ENCODE peak calls at places on chromosomes 3 and 15, in four cellular contexts. D is IMR-90, C is adrenal gland, U is bronchial epithelial cell. X is an unnamed sample.

GRCh38 chr15:100681335-100681746 is 79.0 kb downstream of the ASB7 start:
- DNase-seq in C (peak), U (no peak), D (no peak), X (no peak)

GRCh38 chr15:92693922-92694331 is 38.4 kb upstream of the FAM174B start:
- DNase-seq in U (peak), C (no peak), D (peak), X (peak)

GRCh38 chr3:194447657-194448056 is 39.1 kb downstream of the ATP13A3 start:
- DNase-seq in C (no peak), U (no peak), D (no peak), X (no peak)

GRCh38 chr3:135159848-135160247 is 364.8 kb downstream of the EPHB1 start:
- DNase-seq in C (no peak), D (no peak), U (no peak), X (no peak)

GRCh38 chr3:77655421-77655820 is 615.5 kb downstream of the ROBO2 start:
- DNase-seq in C (no peak), D (no peak), U (no peak), X (no peak)

GRCh38 chr15:70195808-70196304 is 98.1 kb upstream of the TLE3 start:
- DNase-seq in C (peak), U (peak), D (peak), X (peak)

GRCh38 chr15:80404057-80404718 is at the start of gene ARNT2:
- DNase-seq in C (no peak), U (no peak), D (peak), X (no peak)

GRCh38 chr3:157129782-157130137 is 30.2 kb downstream of the CCNL1 start:
- DNase-seq in U (no peak), C (no peak), D (no peak), X (no peak)

GRCh38 chr3:139329364-139329850 is 14.4 kb upstream of the MRPS22 start:
- DNase-seq in D (peak), C (peak), U (peak), X (peak)

GRCh38 chr3:187465503-187465902 is 97.3 kb downstream of the RTP4 start:
- DNase-seq in U (no peak), C (no peak), D (no peak), X (no peak)

GRCh38 chr3:28171962-28172361 is 69.5 kb upstream of the CMC1 start:
- DNase-seq in U (no peak), D (peak), C (no peak), X (no peak)

GRCh38 chr3:164040991-164041390 is 1037.3 kb downstream of the SI start:
- DNase-seq in D (no peak), C (no peak), U (no peak), X (no peak)

GRCh38 chr15:41796457-41796856 is 22.2 kb downstream of the MAPKBP1 start:
- DNase-seq in U (peak), D (peak), C (no peak), X (peak)

GRCh38 chr3:50637945-50638344 is 21.0 kb downstream of the MAPKAPK3 start:
- DNase-seq in C (no peak), U (no peak), D (no peak), X (no peak)

GRCh38 chr3:172341482-172342059 is 106.7 kb downstream of the GHSR start:
- DNase-seq in D (peak), U (peak), C (no peak), X (peak)

GRCh38 chr3:160450846-160451245 is 1.3 kb upstream of the TRIM59 start:
- DNase-seq in C (no peak), U (no peak), D (peak), X (peak)

GRCh38 chr3:11509175-11510000 is 134.3 kb downstream of the VGLL4 start:
- DNase-seq in C (peak), U (peak), D (peak), X (peak)

GRCh38 chr15:29571728-29572454 is 250.4 kb downstream of the TJP1 start:
- DNase-seq in C (peak), D (no peak), U (no peak), X (peak)

GRCh38 chr3:73508330-73508954 is 116.3 kb downstream of the PDZRN3 start:
- DNase-seq in D (peak), U (peak), C (peak), X (peak)

GRCh38 chr3:188685789-188686188 is 486.0 kb upstream of the TPRG1 start:
- DNase-seq in D (no peak), U (peak), C (no peak), X (no peak)

GRCh38 chr3:190692256-190692655 is 170.2 kb downstream of the GMNC start:
- DNase-seq in D (no peak), U (peak), C (no peak), X (no peak)

GRCh38 chr3:157081681-157082210 is 78.2 kb downstream of the CCNL1 start:
- DNase-seq in U (peak), D (peak), C (peak), X (peak)

GRCh38 chr3:148077318-148077923 is 620.3 kb upstream of the AGTR1 start:
- DNase-seq in D (peak), U (peak), C (no peak), X (peak)
- TF ChIP-seq CTCF in D (peak), U (peak), C (peak), X (peak)

GRCh38 chr3:120147072-120147871 is 53.0 kb upstream of the GSK3B start:
- DNase-seq in U (peak), C (no peak), D (no peak), X (no peak)
- TF ChIP-seq CTCF in U (peak), C (no peak), D (no peak), X (no peak)

GRCh38 chr3:133662256-133662773 is 574 bp upstream of the TOPBP1 start:
- DNase-seq in D (peak), C (no peak), U (peak), X (peak)
- TF ChIP-seq CTCF in D (no peak), C (no peak), U (peak), X (peak)

GRCh38 chr3:8767667-8768363 is 1.6 kb downstream of the OXTR start:
- DNase-seq in C (no peak), D (no peak), U (peak), X (no peak)
- TF ChIP-seq CTCF in C (no peak), D (no peak), U (peak), X (peak)

GRCh38 chr3:79003994-79004393 is 763.8 kb downstream of the ROBO1 start:
- DNase-seq in D (no peak), C (no peak), U (no peak), X (no peak)
- TF ChIP-seq CTCF in D (no peak), C (peak), U (no peak), X (peak)

GRCh38 chr15:35689266-35689665 is 143.3 kb upstream of the DPH6 start:
- DNase-seq in C (no peak), D (no peak), U (no peak), X (no peak)
- TF ChIP-seq CTCF in C (no peak), D (no peak), U (no peak), X (no peak)

DNA sequence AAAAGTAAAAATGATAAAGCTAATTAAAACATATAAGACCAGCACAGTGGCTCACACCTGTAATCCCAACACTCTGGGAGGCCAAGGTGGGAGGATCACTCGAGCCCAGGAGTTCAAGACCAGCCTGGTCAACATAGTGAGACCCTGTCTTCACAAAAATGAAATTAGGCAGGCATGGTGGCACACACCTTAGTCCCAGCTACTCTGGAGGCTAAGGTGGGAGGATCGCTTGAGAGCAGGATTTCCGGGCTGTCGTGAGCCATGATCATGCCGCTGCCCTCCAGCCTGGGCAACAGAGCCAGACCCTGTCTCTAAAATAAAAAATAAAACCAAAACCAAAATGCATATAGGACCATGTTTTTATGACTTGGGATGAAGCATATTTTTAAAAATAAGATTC is 4.8 kb upstream of the PRSS50 start:
- DNase-seq in C (no peak), D (no peak), U (no peak), X (no peak)
- TF ChIP-seq CTCF in C (no peak), D (no peak), U (no peak), X (no peak)

GRCh38 chr3:17176757-17177156 is 292.0 kb downstream of the PLCL2 start:
- DNase-seq in U (no peak), C (no peak), D (no peak), X (no peak)
- TF ChIP-seq CTCF in U (no peak), C (no peak), D (no peak), X (no peak)

GRCh38 chr3:151688571-151688970 is 45.2 kb upstream of the AADACL2 start:
- DNase-seq in D (no peak), C (no peak), U (no peak), X (no peak)

GRCh38 chr3:151690645-151691044 is 43.1 kb upstream of the AADACL2 start:
- DNase-seq in D (no peak), C (no peak), U (no peak), X (no peak)

GRCh38 chr3:151684104-151684503 is 49.6 kb upstream of the AADACL2 start:
- DNase-seq in C (no peak), D (no peak), U (no peak), X (no peak)

GRCh38 chr3:151686257-151686656 is 47.5 kb upstream of the AADACL2 start:
- DNase-seq in C (no peak), U (peak), D (no peak), X (no peak)
- TF ChIP-seq CTCF in C (no peak), U (no peak), D (no peak), X (no peak)

GRCh38 chr3:116512931-116513330 is 67.6 kb upstream of the LSAMP start:
- DNase-seq in U (no peak), C (no peak), D (no peak), X (no peak)

GRCh38 chr3:116512281-116512680 is 67.0 kb upstream of the LSAMP start:
- DNase-seq in C (no peak), U (no peak), D (no peak), X (no peak)

DNA sequence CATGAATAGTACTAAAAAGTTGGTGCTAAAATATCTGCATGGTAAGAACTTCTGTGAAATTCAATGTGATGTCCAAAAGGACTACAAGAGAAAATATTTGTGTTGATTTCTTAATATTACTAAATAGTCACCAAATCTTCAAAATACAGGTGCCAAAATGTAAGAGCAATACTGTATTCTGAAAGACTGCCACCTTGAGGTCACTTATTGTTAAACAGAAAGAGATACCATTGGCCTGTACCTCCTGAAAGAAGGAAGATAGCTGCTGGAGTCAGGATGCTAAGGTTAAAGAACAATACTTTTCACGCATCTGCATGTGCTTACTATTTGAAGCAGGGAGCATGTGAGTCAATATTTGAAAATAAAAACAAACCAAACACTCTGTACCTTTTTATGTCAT is 72.0 kb upstream of the LSAMP start:
- DNase-seq in U (peak), C (no peak), D (peak), X (peak)
- TF ChIP-seq CTCF in U (peak), C (peak), D (no peak), X (peak)

X was measured in fibroblast of pulmonary artery.